ENCODE peak calls at places on chromosomes 3 and 15, in nine cellular contexts. K is neural progenitor cell; U is frontal cortex; W is T-helper 2 cell; E is breast epithelium; I is CD4-positive, alpha-beta memory T cell; N is left ventricle myocardium inferior; P is germinal center; J is NCI-H69. L is an unnamed sample.

GRCh38 chr15:57635300-57635944 is 43.7 kb downstream of the MYZAP start:
- DNase-seq in K (no peak), W (no peak), U (no peak), N (peak), J (no peak), P (no peak), E (no peak), I (no peak), L (no peak)

GRCh38 chr15:96047255-96047931 is 283.1 kb upstream of the NR2F2 start:
- DNase-seq in P (no peak), J (no peak), K (no peak), U (no peak), N (no peak), I (no peak), E (no peak), W (no peak), L (peak)

GRCh38 chr15:78420220-78420619 is 17.8 kb upstream of the IREB2 start:
- DNase-seq in N (no peak), W (no peak), E (no peak), I (no peak), J (no peak), P (no peak), U (no peak), K (no peak), L (no peak)

GRCh38 chr3:69747511-69748248 is 8.4 kb downstream of the MITF start:
- DNase-seq in U (no peak), E (no peak), K (no peak), P (no peak), J (no peak), W (no peak), N (no peak), I (no peak), L (no peak)

GRCh38 chr3:133330043-133330442 is 69.8 kb upstream of the BFSP2 start:
- DNase-seq in I (no peak), E (no peak), N (no peak), J (peak), K (peak), W (no peak), P (no peak), U (no peak), L (no peak)

GRCh38 chr3:72446406-72447058 is 401.7 kb downstream of the SHQ1 start:
- DNase-seq in I (peak), U (no peak), K (no peak), W (peak), E (peak), N (no peak), P (no peak), J (peak), L (peak)

GRCh38 chr15:39770748-39771689 is 11.6 kb downstream of the FSIP1 start:
- DNase-seq in I (no peak), E (no peak), K (no peak), W (no peak), J (peak), P (no peak), N (no peak), U (no peak), L (no peak)

GRCh38 chr3:136381051-136381450 is 130.9 kb downstream of the PCCB start:
- DNase-seq in U (no peak), E (no peak), P (no peak), I (no peak), J (no peak), K (no peak), W (no peak), N (no peak), L (no peak)

GRCh38 chr15:76337739-76338554 is 1.4 kb downstream of the ISL2 start:
- DNase-seq in I (peak), J (no peak), K (peak), W (peak), N (no peak), U (peak), P (peak), E (no peak), L (no peak)

GRCh38 chr3:42718338-42718737 is 15.7 kb upstream of the HHATL start:
- DNase-seq in I (no peak), K (no peak), J (no peak), E (no peak), P (no peak), N (no peak), U (no peak), W (no peak), L (no peak)

GRCh38 chr15:91885054-91885453 is 31.5 kb downstream of the SLCO3A1 start:
- DNase-seq in U (no peak), E (no peak), W (no peak), K (no peak), N (no peak), I (no peak), P (no peak), J (no peak), L (no peak)

GRCh38 chr3:38555149-38555840 is 59.2 kb downstream of the EXOG start:
- DNase-seq in P (no peak), E (no peak), N (no peak), U (no peak), W (no peak), I (no peak), J (no peak), K (no peak), L (no peak)

GRCh38 chr15:48868549-48868948 is 9.4 kb upstream of the EID1 start:
- DNase-seq in W (no peak), U (no peak), I (no peak), P (no peak), E (no peak), K (no peak), J (peak), N (no peak), L (peak)

GRCh38 chr15:67745059-67745993 is 80.0 kb upstream of the SKOR1 start:
- DNase-seq in E (no peak), P (no peak), I (no peak), J (no peak), K (no peak), W (no peak), N (no peak), U (no peak), L (no peak)

GRCh38 chr3:82287562-82287961 is 526.1 kb upstream of the GBE1 start:
- DNase-seq in K (no peak), P (no peak), E (no peak), N (no peak), I (no peak), U (no peak), W (no peak), J (no peak), L (no peak)

GRCh38 chr15:63991706-63992105 is 54.6 kb downstream of the DAPK2 start:
- DNase-seq in J (no peak), U (no peak), P (no peak), N (no peak), K (no peak), W (no peak), I (no peak), E (no peak), L (no peak)

GRCh38 chr3:78734048-78734637 is 1033.7 kb downstream of the ROBO1 start:
- DNase-seq in K (no peak), W (no peak), E (no peak), I (no peak), U (no peak), P (no peak), N (no peak), J (peak), L (peak)

L was measured in HFF-Myc.